ENCODE peak calls at places on chromosomes 3 and 15, in five cellular contexts. V, C, H, L and E are unnamed samples.

GRCh38 chr3:151753846-151754245 is 20.1 kb downstream of the AADACL2 start:
- DNase-seq in V (no peak), C (no peak), H (no peak), L (no peak), E (no peak)

GRCh38 chr3:14254812-14255702 is 76.4 kb downstream of the LSM3 start:
- DNase-seq in V (no peak), C (no peak), H (no peak), L (no peak), E (no peak)

GRCh38 chr3:139537325-139537724 is 2.2 kb downstream of the RBP1 start:
- DNase-seq in V (no peak), C (no peak), H (no peak), L (no peak), E (peak; percentile 84)

GRCh38 chr3:176431986-176432385 is 765.3 kb downstream of the TBL1XR1 start:
- DNase-seq in V (no peak), C (no peak), H (no peak), L (no peak), E (peak; percentile 32)

GRCh38 chr15:78789615-78790014 is 21.6 kb downstream of the ADAMTS7 start:
- DNase-seq in V (no peak), C (no peak), H (no peak), L (no peak), E (no peak)

GRCh38 chr15:95503640-95504225 is 826.8 kb upstream of the NR2F2 start:
- DNase-seq in V (peak; percentile 31), C (no peak), H (no peak), L (no peak), E (no peak)

GRCh38 chr3:66255865-66256264 is 35.1 kb downstream of the SLC25A26 start:
- DNase-seq in V (no peak), C (no peak), H (no peak), L (no peak), E (no peak)

GRCh38 chr15:36777941-36778340 is 198.5 kb downstream of the CDIN1 start:
- DNase-seq in V (no peak), C (no peak), H (no peak), L (no peak), E (no peak)

GRCh38 chr3:189496375-189497138 is 134.6 kb upstream of the TP63 start:
- DNase-seq in V (no peak), C (no peak), H (no peak), L (no peak), E (no peak)

GRCh38 chr3:58564456-58565160 is 12.6 kb downstream of the FAM107A start:
- DNase-seq in V (no peak), C (no peak), H (no peak), L (no peak), E (peak; percentile 75)
- H3K4me3 ChIP-seq in V (no peak overlapping the region), C (no peak overlapping the region), H (no peak overlapping the region), L (no peak overlapping the region), E (no peak overlapping the region)

DNA sequence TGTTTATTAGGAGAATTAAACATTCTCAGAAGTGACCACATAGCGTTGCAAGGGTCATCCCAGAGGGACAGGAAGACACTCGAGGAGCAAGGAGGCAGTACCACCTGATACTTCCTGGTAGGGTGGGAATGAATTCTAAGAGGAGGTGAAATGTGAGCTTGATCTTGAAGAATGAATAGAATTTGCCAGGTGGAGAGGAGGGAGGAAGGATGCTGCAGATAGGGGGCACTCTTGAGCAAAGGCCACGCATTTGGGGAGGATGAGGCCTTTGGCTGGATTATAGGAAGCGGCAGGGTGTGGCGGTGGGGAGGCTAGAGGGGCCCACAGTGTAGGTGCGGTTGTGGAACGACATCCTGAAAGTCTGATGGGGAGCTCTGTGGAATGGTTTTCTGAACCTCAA is 33.5 kb downstream of the CHCHD6 start:
- DNase-seq in V (no peak), C (no peak), H (no peak), L (no peak), E (no peak)
- TF ChIP-seq CTCF in V (peak; percentile 13), C (no peak), H (peak; percentile 25), L (no peak), E (peak; percentile 15)

GRCh38 chr15:68479406-68479805 is 47.4 kb upstream of the ITGA11 start:
- DNase-seq in V (no peak), C (peak; percentile 70), H (no peak), L (no peak), E (peak; percentile 61)
- H3K4me3 ChIP-seq in V (no peak overlapping the region), C (no peak overlapping the region), H (no peak overlapping the region), L (no peak overlapping the region), E (no peak overlapping the region)

GRCh38 chr3:127408022-127408683 is 120.3 kb upstream of the PRR20G start:
- DNase-seq in V (no peak), C (no peak), H (no peak), L (no peak), E (no peak)

GRCh38 chr3:127404614-127405598 is 117.1 kb upstream of the PRR20G start:
- DNase-seq in V (no peak), C (no peak), H (no peak), L (no peak), E (no peak)

GRCh38 chr3:127407026-127407939 is 119.4 kb upstream of the PRR20G start:
- DNase-seq in V (no peak), C (no peak), H (no peak), L (no peak), E (no peak)

GRCh38 chr3:127405791-127406190 is 117.9 kb upstream of the PRR20G start:
- DNase-seq in V (no peak), C (no peak), H (no peak), L (no peak), E (no peak)

GRCh38 chr3:127406309-127407025 is 118.6 kb upstream of the PRR20G start:
- DNase-seq in V (no peak), C (no peak), H (peak; percentile 25), L (no peak), E (no peak)
- TF ChIP-seq CTCF in V (peak; percentile 52), C (peak; percentile 7), H (peak; percentile 44), L (no peak), E (no peak)

GRCh38 chr3:56468184-56469106 is at the start of gene ERC2:
- DNase-seq in V (no peak), C (peak; percentile 65), H (no peak), L (peak; percentile 55), E (peak; percentile 32)
- H3K4me3 ChIP-seq in V (no peak within 1 kb of the TSS), C (peak within 1 kb of the TSS; percentile 67), H (no peak within 1 kb of the TSS), L (no peak within 1 kb of the TSS), E (peak within 1 kb of the TSS; percentile 56)

DNA sequence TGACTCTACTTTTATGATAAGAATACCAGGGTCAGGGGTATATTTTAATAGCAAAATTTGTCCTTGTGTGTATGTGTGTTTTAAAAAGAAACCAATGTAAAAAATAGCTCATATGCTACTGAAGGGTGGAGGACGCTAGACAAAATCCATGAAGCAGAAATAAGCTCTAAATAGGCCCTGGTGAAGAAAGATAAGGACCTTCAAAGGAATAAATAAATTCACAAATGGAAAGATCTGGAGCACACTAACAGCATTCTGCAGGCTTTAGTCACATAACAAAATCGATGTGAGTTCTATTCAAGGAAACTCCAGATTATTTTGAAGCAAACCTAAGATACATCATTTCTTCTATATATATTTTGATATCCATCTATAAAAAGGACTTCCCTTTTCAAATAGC is 27.2 kb upstream of the ATP11B start:
- DNase-seq in V (no peak), C (no peak), H (no peak), L (no peak), E (no peak)
- TF ChIP-seq CTCF in V (no peak), C (no peak), H (no peak), L (no peak), E (no peak)